ENCODE peak calls at places on chromosomes 7 and 10, in ten cellular contexts. E, X, S, U, Q, D, H, F, W and Y are unnamed samples.

GRCh38 chr7:55977831-55978230 is 13.4 kb downstream of the NIPSNAP2 start:
- DNase-seq in E (no peak), X (no peak), S (no peak), U (peak; percentile 87), Q (no peak), D (no peak), H (no peak), F (no peak), W (no peak), Y (peak; percentile 94)

GRCh38 chr10:52210161-52210560 is 103.9 kb upstream of the DKK1 start:
- DNase-seq in E (no peak), X (no peak), S (no peak), U (no peak), Q (no peak), D (no peak), H (no peak), F (no peak), W (no peak), Y (no peak)

GRCh38 chr10:32326680-32327363 is 20.1 kb downstream of the EPC1 start:
- DNase-seq in E (no peak), X (no peak), S (no peak), U (no peak), Q (no peak), D (no peak), H (no peak), F (no peak), W (no peak), Y (no peak)

GRCh38 chr10:11162828-11163599 is 145.3 kb downstream of the CELF2 start:
- DNase-seq in E (peak; percentile 55), X (no peak), S (peak; percentile 73), U (no peak), Q (no peak), D (peak; percentile 92), H (no peak), F (no peak), W (peak; percentile 48), Y (no peak)

GRCh38 chr7:155953781-155954549 is 141.7 kb upstream of the SHH start:
- DNase-seq in E (no peak), X (no peak), S (no peak), U (no peak), Q (no peak), D (no peak), H (no peak), F (no peak), W (no peak), Y (no peak)

GRCh38 chr10:132099701-132100481 is 34.1 kb downstream of the JAKMIP3 start:
- DNase-seq in E (no peak), X (no peak), S (no peak), U (no peak), Q (no peak), D (no peak), H (no peak), F (peak; percentile 51), W (no peak), Y (no peak)

GRCh38 chr7:47730135-47730534 is 148.2 kb upstream of the TNS3 start:
- DNase-seq in E (no peak), X (no peak), S (no peak), U (no peak), Q (no peak), D (no peak), H (no peak), F (no peak), W (no peak), Y (peak; percentile 32)

GRCh38 chr10:14916600-14916999 is 37.3 kb downstream of the DCLRE1C start:
- DNase-seq in E (no peak), X (no peak), S (no peak), U (no peak), Q (no peak), D (no peak), H (no peak), F (no peak), W (no peak), Y (no peak)

GRCh38 chr10:52128056-52128683 is 185.9 kb upstream of the DKK1 start:
- DNase-seq in E (no peak), X (no peak), S (no peak), U (no peak), Q (no peak), D (no peak), H (no peak), F (peak; percentile 22), W (no peak), Y (no peak)

GRCh38 chr7:135744938-135745701 is 3.5 kb downstream of the FAM180A start:
- DNase-seq in E (no peak), X (peak; percentile 79), S (no peak), U (peak; percentile 86), Q (no peak), D (no peak), H (no peak), F (no peak), W (no peak), Y (peak; percentile 24)

GRCh38 chr7:134750083-134751062 is 29.1 kb upstream of the CALD1 start:
- DNase-seq in E (peak; percentile 47), X (peak; percentile 51), S (peak; percentile 19), U (peak; percentile 38), Q (no peak), D (peak; percentile 60), H (peak; percentile 10), F (no peak), W (peak; percentile 23), Y (peak; percentile 51)

GRCh38 chr10:42950606-42951485 is 126.0 kb upstream of the RET start:
- DNase-seq in E (no peak), X (no peak), S (no peak), U (no peak), Q (no peak), D (no peak), H (no peak), F (no peak), W (no peak), Y (no peak)

GRCh38 chr7:50739744-50740455 is 42.8 kb downstream of the GRB10 start:
- DNase-seq in E (peak; percentile 20), X (no peak), S (peak; percentile 42), U (peak; percentile 41), Q (no peak), D (peak; percentile 91), H (no peak), F (no peak), W (no peak), Y (peak; percentile 46)

GRCh38 chr7:4774804-4775280 is 581 bp upstream of the AP5Z1 start:
- DNase-seq in E (no peak), X (peak; percentile 18), S (no peak), U (peak; percentile 71), Q (peak; percentile 36), D (no peak), H (peak; percentile 79), F (no peak), W (peak; percentile 39), Y (peak; percentile 85)

GRCh38 chr10:73218466-73219191 is 28.4 kb downstream of the DNAJC9 start:
- DNase-seq in E (no peak), X (peak; percentile 19), S (no peak), U (peak; percentile 13), Q (no peak), D (no peak), H (no peak), F (no peak), W (no peak), Y (peak; percentile 46)

GRCh38 chr7:112080441-112080840 is 125.8 kb downstream of the DOCK4 start:
- DNase-seq in E (no peak), X (no peak), S (no peak), U (peak; percentile 91), Q (peak; percentile 45), D (no peak), H (no peak), F (no peak), W (peak; percentile 32), Y (peak; percentile 85)

GRCh38 chr7:151745706-151746105 is 131.2 kb downstream of the PRKAG2 start:
- DNase-seq in E (no peak), X (no peak), S (no peak), U (no peak), Q (no peak), D (no peak), H (no peak), F (no peak), W (no peak), Y (no peak)

GRCh38 chr10:84256510-84257342 is 11.9 kb downstream of the RGR start:
- DNase-seq in E (no peak), X (peak; percentile 46), S (no peak), U (peak; percentile 38), Q (peak; percentile 3), D (peak; percentile 10), H (peak; percentile 20), F (peak; percentile 87), W (no peak), Y (peak; percentile 46)

GRCh38 chr7:1105189-1105588 is 17.3 kb downstream of the GPER1 start:
- DNase-seq in E (no peak), X (no peak), S (no peak), U (no peak), Q (no peak), D (no peak), H (no peak), F (peak; percentile 62), W (no peak), Y (no peak)

GRCh38 chr7:71283802-71284201 is 151.9 kb downstream of the GALNT17 start:
- DNase-seq in E (no peak), X (no peak), S (no peak), U (no peak), Q (no peak), D (no peak), H (no peak), F (no peak), W (no peak), Y (no peak)

GRCh38 chr7:38798552-38799267 is 110.3 kb downstream of the VPS41 start:
- DNase-seq in E (no peak), X (no peak), S (no peak), U (no peak), Q (no peak), D (no peak), H (no peak), F (no peak), W (no peak), Y (no peak)

GRCh38 chr7:39407139-39407538 is 159.1 kb upstream of the YAE1 start:
- DNase-seq in E (no peak), X (no peak), S (no peak), U (no peak), Q (no peak), D (no peak), H (no peak), F (no peak), W (no peak), Y (no peak)

GRCh38 chr7:131581241-131582157 is 25.1 kb upstream of the PODXL start:
- DNase-seq in E (no peak), X (no peak), S (no peak), U (peak; percentile 22), Q (no peak), D (no peak), H (no peak), F (no peak), W (no peak), Y (peak; percentile 59)

GRCh38 chr10:86224354-86225097 is 142.1 kb downstream of the GRID1 start:
- DNase-seq in E (no peak), X (no peak), S (no peak), U (no peak), Q (no peak), D (no peak), H (no peak), F (no peak), W (no peak), Y (no peak)

GRCh38 chr10:49844775-49845561 is 82.8 kb upstream of the OGDHL start:
- DNase-seq in E (no peak), X (no peak), S (no peak), U (peak; percentile 28), Q (peak; percentile 20), D (no peak), H (no peak), F (no peak), W (no peak), Y (peak; percentile 16)

GRCh38 chr7:1297476-1297972 is 64.9 kb downstream of the UNCX start:
- DNase-seq in E (no peak), X (no peak), S (no peak), U (no peak), Q (no peak), D (no peak), H (no peak), F (no peak), W (no peak), Y (no peak)

GRCh38 chr10:124043310-124044142 is 49.9 kb downstream of the CHST15 start:
- DNase-seq in E (no peak), X (no peak), S (no peak), U (no peak), Q (no peak), D (no peak), H (no peak), F (no peak), W (peak; percentile 32), Y (no peak)

GRCh38 chr10:13352519-13352918 is 4.4 kb upstream of the SEPHS1 start:
- DNase-seq in E (no peak), X (no peak), S (no peak), U (no peak), Q (no peak), D (no peak), H (no peak), F (no peak), W (no peak), Y (no peak)